ENCODE peak calls at places on chromosomes 2 and 18, in five cellular contexts. Y is Karpas-422; J is stimulated activated naive B cell treated with anti-CD40 and anti-IgM and Interleukin-4, amounts not matched to agents 10 μg/mL and 1 μg/mL and 100 μg/mL, for 72 hours; E is neuronal stem cell; D is naive thymus-derived CD8-positive, alpha-beta T cell. R is an unnamed sample.

GRCh38 chr18:3649559-3650426 is 199.8 kb downstream of the TGIF1 start:
- DNase-seq in E (no peak), J (no peak), D (no peak), Y (no peak), R (no peak)

GRCh38 chr2:73112913-73113633 is at the start of gene RAB11FIP5:
- DNase-seq in E (peak), D (peak), J (peak), Y (peak), R (peak)

GRCh38 chr2:119943058-119943457 is 69.8 kb upstream of the EPB41L5 start:
- DNase-seq in J (no peak), E (no peak), D (no peak), Y (no peak), R (no peak)

GRCh38 chr18:46343940-46344372 is 239.8 kb downstream of the HAUS1 start:
- DNase-seq in J (peak), D (peak), E (no peak), Y (peak), R (no peak)

GRCh38 chr2:11663427-11663826 is 6.6 kb downstream of the NTSR2 start:
- DNase-seq in Y (no peak), D (no peak), E (no peak), J (no peak), R (no peak)

GRCh38 chr2:169141713-169142352 is 72.5 kb downstream of the DHRS9 start:
- DNase-seq in D (peak), E (peak), Y (peak), J (peak), R (peak)

GRCh38 chr2:47429795-47430194 is 26.8 kb downstream of the MSH2 start:
- DNase-seq in Y (no peak), J (no peak), D (no peak), E (no peak), R (no peak)

GRCh38 chr18:22559414-22560282 is 141.9 kb upstream of the CTAGE1 start:
- DNase-seq in E (peak), Y (no peak), D (no peak), J (no peak), R (no peak)

GRCh38 chr2:119240311-119241204 is 16.9 kb downstream of the STEAP3 start:
- DNase-seq in Y (no peak), D (no peak), J (no peak), E (no peak), R (peak)

GRCh38 chr18:45774065-45774521 is 50.1 kb downstream of the SLC14A1 start:
- DNase-seq in J (no peak), Y (peak), D (peak), E (no peak), R (no peak)

GRCh38 chr2:7835693-7836680 is 845.9 kb upstream of the ID2 start:
- DNase-seq in J (peak), D (peak), E (no peak), Y (peak), R (no peak)

GRCh38 chr2:42794271-42795046 is 2.1 kb upstream of the HAAO start:
- DNase-seq in E (no peak), D (no peak), J (no peak), Y (no peak), R (no peak)

GRCh38 chr2:215728504-215729065 is 284.8 kb downstream of the MREG start:
- DNase-seq in D (no peak), E (no peak), J (no peak), Y (peak), R (no peak)

GRCh38 chr18:2979871-2980606 is 32.9 kb downstream of the LPIN2 start:
- DNase-seq in D (peak), J (no peak), E (no peak), Y (peak), R (no peak)

R was measured in globus pallidus.